ENCODE peak calls at places on chromosomes 2 and 18, in six cellular contexts. J is body of pancreas, Z is HCT116, K is right lobe of liver, Q is transverse colon, O is sigmoid colon. I is an unnamed sample. For H3K4me1, the result is how much of the 10 kb centered on the place peaks cover.

GRCh38 chr2:109351164-109351756 is 222.3 kb downstream of the SH3RF3 start:
- DNase-seq in J (peak), Z (no peak), K (peak), Q (peak), O (peak), I (no peak)

GRCh38 chr2:111927723-111928122 is 29.3 kb downstream of the MERTK start:
- DNase-seq in J (no peak), Z (no peak), K (no peak), Q (no peak), O (no peak), I (no peak)

GRCh38 chr2:165122521-165122920 is 81.3 kb downstream of the SCN3A start:
- DNase-seq in J (no peak), Z (no peak), K (no peak), Q (no peak), O (no peak), I (no peak)

GRCh38 chr18:46042571-46043123 is 29.4 kb downstream of the PSTPIP2 start:
- DNase-seq in J (no peak), Z (no peak), K (no peak), Q (no peak), O (no peak), I (no peak)

GRCh38 chr2:238097988-238098853 is 1.9 kb upstream of the ESPNL start:
- DNase-seq in J (peak), Z (peak), K (peak), Q (peak), O (no peak), I (no peak)

GRCh38 chr2:98487806-98488189 is 43.1 kb downstream of the INPP4A start:
- DNase-seq in J (peak), Z (peak), K (no peak), Q (peak), O (peak), I (no peak)

GRCh38 chr2:130769343-130769907 is 14.1 kb downstream of the AMER3 start:
- DNase-seq in J (no peak), Z (no peak), K (no peak), Q (no peak), O (no peak), I (no peak)

GRCh38 chr2:233673896-233674295 is 2.2 kb downstream of the UGT1A9 start:
- DNase-seq in J (no peak), Z (no peak), K (no peak), Q (no peak), O (no peak), I (no peak)

GRCh38 chr2:140205093-140205492 is 1424.9 kb upstream of the NXPH2 start:
- DNase-seq in J (no peak), Z (no peak), K (no peak), Q (no peak), O (no peak), I (no peak)

GRCh38 chr2:240437861-240438809 is 2.7 kb downstream of the GPC1 start:
- DNase-seq in J (peak), Z (peak), K (peak), Q (peak), O (peak), I (peak)

GRCh38 chr18:22822024-22822423 is 111.1 kb upstream of the RBBP8 start:
- DNase-seq in J (no peak), Z (peak), K (no peak), Q (no peak), O (no peak), I (no peak)

GRCh38 chr2:102057502-102058292 is 65.9 kb downstream of the IL1R2 start:
- DNase-seq in J (no peak), Z (no peak), K (no peak), Q (no peak), O (no peak), I (peak)

GRCh38 chr2:79860233-79861058 is 347.6 kb downstream of the CTNNA2 start:
- DNase-seq in J (no peak), Z (no peak), K (no peak), Q (no peak), O (no peak), I (no peak)

GRCh38 chr2:201696151-201696659 is 2.2 kb downstream of the MPP4 start:
- DNase-seq in J (no peak), Z (no peak), K (no peak), Q (no peak), O (no peak), I (no peak)

GRCh38 chr2:145984541-145984940 is 1464.6 kb upstream of the ZEB2 start:
- DNase-seq in J (peak), Z (peak), K (no peak), Q (no peak), O (no peak), I (no peak)

GRCh38 chr2:202135111-202135874 is 62.2 kb downstream of the KIAA2012 start:
- DNase-seq in J (peak), Z (no peak), K (no peak), Q (peak), O (peak), I (peak)

GRCh38 chr2:27572998-27573429 is 9.8 kb upstream of the ZNF512 start:
- DNase-seq in J (no peak), Z (no peak), K (no peak), Q (no peak), O (no peak), I (no peak)

GRCh38 chr2:126891681-126892500 is 6.8 kb upstream of the TEX51 start:
- DNase-seq in J (peak), Z (no peak), K (peak), Q (no peak), O (no peak), I (peak)

GRCh38 chr2:73239776-73240175 is 5.7 kb downstream of the CCT7 start:
- DNase-seq in J (no peak), Z (no peak), K (no peak), Q (no peak), O (no peak), I (no peak)

GRCh38 chr18:43303376-43303775 is 26.1 kb upstream of the SYT4 start:
- DNase-seq in J (no peak), Z (no peak), K (no peak), Q (no peak), O (no peak), I (no peak)

GRCh38 chr2:172101707-172102158 is 967 bp downstream of the DLX2 start:
- DNase-seq in J (no peak), Z (no peak), K (no peak), Q (no peak), O (peak), I (no peak)

GRCh38 chr2:39665811-39666488 is at the start of gene TMEM178A:
- DNase-seq in J (peak), Z (no peak), K (no peak), Q (no peak), O (no peak), I (peak)

GRCh38 chr18:23879544-23879943 is 135.0 kb upstream of the TTC39C start:
- DNase-seq in J (no peak), Z (no peak), K (no peak), Q (no peak), O (no peak), I (no peak)

GRCh38 chr2:83365476-83365875 is 1093.6 kb downstream of the SUCLG1 start:
- DNase-seq in J (no peak), Z (no peak), K (no peak), Q (no peak), O (no peak), I (no peak)

GRCh38 chr18:52190630-52191029 is 149.4 kb upstream of the DCC start:
- DNase-seq in J (no peak), Z (no peak), K (no peak), Q (no peak), O (no peak), I (no peak)

GRCh38 chr2:69600425-69600824 is 43.1 kb downstream of the AAK1 start:
- DNase-seq in J (no peak), Z (no peak), K (no peak), Q (no peak), O (no peak), I (no peak)

GRCh38 chr2:232076736-232077135 is 115.2 kb downstream of the DIS3L2 start:
- DNase-seq in J (no peak), Z (no peak), K (no peak), Q (no peak), O (no peak), I (no peak)

GRCh38 chr2:100745630-100746029 is 74.3 kb upstream of the NPAS2 start:
- DNase-seq in J (no peak), Z (no peak), K (peak), Q (no peak), O (no peak), I (no peak)

GRCh38 chr2:126674075-126674744 is 18.3 kb downstream of the GYPC start:
- DNase-seq in J (no peak), Z (no peak), K (no peak), Q (no peak), O (no peak), I (no peak)

GRCh38 chr2:14975401-14975800 is 342.9 kb downstream of the LRATD1 start:
- DNase-seq in J (no peak), Z (no peak), K (no peak), Q (no peak), O (no peak), I (no peak)

GRCh38 chr2:119028327-119029174 is 86.6 kb downstream of the MARCO start:
- DNase-seq in J (no peak), Z (peak), K (no peak), Q (peak), O (no peak), I (peak)

GRCh38 chr2:64645014-64645418 is 8.7 kb downstream of the SERTAD2 start:
- DNase-seq in J (peak), Z (no peak), K (no peak), Q (peak), O (peak), I (peak)

GRCh38 chr2:200373196-200373595 is 66.7 kb downstream of the SPATS2L start:
- DNase-seq in J (no peak), Z (no peak), K (no peak), Q (no peak), O (no peak), I (no peak)
- H3K4me3 ChIP-seq in J (no peak), Z (no peak), K (no peak), Q (peak), O (no peak), I (no peak)

GRCh38 chr2:152175368-152176112 is at the start of gene STAM2:
- DNase-seq in J (peak), Z (peak), K (peak), Q (peak), O (peak), I (peak)
- TF ChIP-seq POLR2A in J (peak), Z (peak), K (peak), Q (peak), O (peak), I (peak)

GRCh38 chr2:168165985-168166901 is 81.2 kb downstream of the STK39 start:
- DNase-seq in J (no peak), Z (no peak), K (no peak), Q (no peak), O (no peak), I (no peak)
- H3K4me1 ChIP-seq in J (under half), Z (half or more), K (under half), Q (under half), O (under half), I (under half)

DNA sequence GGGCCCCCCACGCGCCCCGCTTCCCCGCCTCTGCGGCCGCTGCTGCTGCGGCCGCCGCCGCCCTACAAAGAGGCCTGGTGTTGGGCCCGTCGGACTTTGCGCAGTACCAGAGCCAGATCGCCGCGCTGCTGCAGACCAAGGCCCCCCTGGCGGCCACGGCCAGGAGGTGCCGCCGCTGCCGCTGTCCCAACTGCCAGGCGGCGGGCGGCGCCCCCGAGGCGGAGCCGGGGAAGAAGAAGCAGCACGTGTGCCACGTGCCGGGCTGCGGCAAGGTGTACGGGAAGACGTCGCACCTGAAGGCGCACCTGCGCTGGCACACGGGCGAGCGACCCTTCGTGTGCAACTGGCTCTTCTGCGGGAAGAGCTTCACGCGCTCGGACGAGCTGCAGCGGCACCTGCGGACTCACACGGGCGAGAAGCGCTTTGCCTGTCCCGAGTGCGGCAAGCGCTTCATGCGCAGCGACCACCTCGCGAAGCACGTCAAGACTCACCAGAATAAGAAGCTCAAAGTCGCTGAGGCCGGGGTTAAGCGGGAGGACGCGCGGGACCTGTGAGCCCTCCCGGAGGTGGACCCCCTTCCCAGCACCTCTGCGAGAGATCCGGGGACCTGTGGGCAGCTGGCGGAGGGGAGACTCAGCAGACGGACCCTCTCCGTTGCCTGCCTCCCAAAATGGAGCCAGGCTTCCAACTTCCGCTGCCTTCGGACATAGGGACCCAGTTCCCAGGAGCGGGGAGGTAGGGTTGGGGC is 1.9 kb downstream of the SP5 start:
- DNase-seq in J (peak), Z (no peak), K (no peak), Q (peak), O (peak), I (no peak)
- H3K4me3 ChIP-seq in J (no peak), Z (no peak), K (no peak), Q (peak), O (peak), I (peak)

GRCh38 chr2:230944123-230944653 is 19.1 kb upstream of the GPR55 start:
- DNase-seq in J (no peak), Z (no peak), K (no peak), Q (no peak), O (no peak), I (no peak)

GRCh38 chr2:230947908-230948365 is 22.9 kb upstream of the GPR55 start:
- DNase-seq in J (no peak), Z (no peak), K (no peak), Q (no peak), O (no peak), I (no peak)

GRCh38 chr2:230944804-230945372 is 19.8 kb upstream of the GPR55 start:
- DNase-seq in J (no peak), Z (no peak), K (no peak), Q (no peak), O (no peak), I (no peak)

GRCh38 chr2:230947235-230947576 is 22.2 kb upstream of the GPR55 start:
- DNase-seq in J (no peak), Z (no peak), K (no peak), Q (no peak), O (no peak), I (no peak)

GRCh38 chr2:230946429-230947234 is 21.6 kb upstream of the GPR55 start:
- DNase-seq in J (no peak), Z (no peak), K (no peak), Q (no peak), O (no peak), I (no peak)
- TF ChIP-seq POLR2A in J (no peak), Z (no peak), K (no peak), Q (no peak), O (no peak), I (no peak)

GRCh38 chr2:239249781-239250180 is 151.0 kb downstream of the HDAC4 start:
- DNase-seq in J (peak), Z (no peak), K (no peak), Q (peak), O (peak), I (peak)

GRCh38 chr2:239251971-239252370 is 148.8 kb downstream of the HDAC4 start:
- DNase-seq in J (no peak), Z (no peak), K (no peak), Q (no peak), O (peak), I (no peak)

GRCh38 chr2:239249048-239249447 is 151.8 kb downstream of the HDAC4 start:
- DNase-seq in J (no peak), Z (no peak), K (no peak), Q (no peak), O (peak), I (no peak)

GRCh38 chr2:239252433-239253200 is 148.2 kb downstream of the HDAC4 start:
- DNase-seq in J (peak), Z (no peak), K (no peak), Q (peak), O (peak), I (peak)

GRCh38 chr2:239250216-239251071 is 150.4 kb downstream of the HDAC4 start:
- DNase-seq in J (no peak), Z (no peak), K (no peak), Q (no peak), O (peak), I (peak)
- H3K4me1 ChIP-seq in J (under half), Z (half or more), K (under half), Q (under half), O (half or more), I (under half)

GRCh38 chr2:45929674-45930395 is 278.4 kb downstream of the PRKCE start:
- DNase-seq in J (no peak), Z (no peak), K (no peak), Q (no peak), O (no peak), I (no peak)
- H3K4me3 ChIP-seq in J (no peak), Z (no peak), K (no peak), Q (no peak), O (no peak), I (no peak)

DNA sequence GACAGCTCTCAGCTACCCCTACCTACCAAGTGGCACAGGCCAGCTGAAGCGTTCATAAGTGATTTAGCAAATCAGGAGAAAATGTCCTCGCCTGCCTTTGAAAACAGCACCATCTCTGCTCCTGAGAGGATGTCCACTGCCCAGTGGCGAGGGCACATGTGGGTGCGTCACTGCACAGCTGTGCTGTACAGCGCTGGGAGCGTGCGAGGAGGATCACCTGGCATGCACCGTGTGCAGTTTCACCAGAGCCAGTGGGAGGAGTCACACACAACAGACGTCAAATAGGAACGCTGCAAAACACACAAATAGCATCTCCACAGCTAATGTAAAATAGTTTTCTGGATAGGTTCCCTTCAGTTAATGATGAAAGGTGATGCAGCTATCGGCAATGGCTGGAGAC is 154.1 kb downstream of the HDAC4 start:
- DNase-seq in J (peak), Z (peak), K (no peak), Q (peak), O (peak), I (no peak)
- TF ChIP-seq POLR2A in J (no peak), Z (no peak), K (no peak), Q (peak), O (no peak), I (no peak)

I was measured in ovary.